ENCODE peak calls at places on chromosomes 12 and 14, in seven cellular contexts. One of them, this sample, is unnamed.
A peak's percentile ranks its signal among the peaks of the same experiment; 100 is the strongest.

GRCh38 chr12:52390739-52391617 is 5.5 kb upstream of the KRT84 start:
- DNase-seq in ovary: no peak
- DNase-seq in heart right ventricle: no peak
- DNase-seq in CD4-positive, alpha-beta T cell: no peak
- DNase-seq in ascending aorta: no peak
- DNase-seq in CD8-positive, alpha-beta T cell: no peak
- DNase-seq in psoas muscle: no peak
- DNase-seq in this sample: no peak

GRCh38 chr12:109302358-109302757 is 6.7 kb downstream of the FOXN4 start:
- DNase-seq in ovary: no peak
- DNase-seq in heart right ventricle: no peak
- DNase-seq in CD4-positive, alpha-beta T cell: no peak
- DNase-seq in ascending aorta: no peak
- DNase-seq in CD8-positive, alpha-beta T cell: no peak
- DNase-seq in psoas muscle: no peak
- DNase-seq in this sample: no peak

GRCh38 chr12:79725987-79726386 is 35.2 kb upstream of the PAWR start:
- DNase-seq in ovary: no peak
- DNase-seq in heart right ventricle: no peak
- DNase-seq in CD4-positive, alpha-beta T cell: no peak
- DNase-seq in ascending aorta: no peak
- DNase-seq in CD8-positive, alpha-beta T cell: no peak
- DNase-seq in psoas muscle: no peak
- DNase-seq in this sample: no peak

GRCh38 chr14:93916476-93916875 is 10.7 kb upstream of the FAM181A start:
- DNase-seq in ovary: no peak
- DNase-seq in heart right ventricle: no peak
- DNase-seq in CD4-positive, alpha-beta T cell: no peak
- DNase-seq in ascending aorta: no peak
- DNase-seq in CD8-positive, alpha-beta T cell: no peak
- DNase-seq in psoas muscle: no peak
- DNase-seq in this sample: no peak

GRCh38 chr12:18578191-18578590 is 159.6 kb downstream of the PLCZ1 start:
- DNase-seq in ovary: no peak
- DNase-seq in heart right ventricle: no peak
- DNase-seq in CD4-positive, alpha-beta T cell: no peak
- DNase-seq in ascending aorta: no peak
- DNase-seq in CD8-positive, alpha-beta T cell: no peak
- DNase-seq in psoas muscle: no peak
- DNase-seq in this sample: no peak

GRCh38 chr12:102351326-102351725 is 129.0 kb downstream of the IGF1 start:
- DNase-seq in ovary: no peak
- DNase-seq in heart right ventricle: no peak
- DNase-seq in CD4-positive, alpha-beta T cell: no peak
- DNase-seq in ascending aorta: no peak
- DNase-seq in CD8-positive, alpha-beta T cell: no peak
- DNase-seq in psoas muscle: no peak
- DNase-seq in this sample: no peak

GRCh38 chr12:92341333-92341691 is 195.7 kb upstream of the BTG1 start:
- DNase-seq in ovary: no peak
- DNase-seq in heart right ventricle: no peak
- DNase-seq in CD4-positive, alpha-beta T cell: no peak
- DNase-seq in ascending aorta: no peak
- DNase-seq in CD8-positive, alpha-beta T cell: no peak
- DNase-seq in psoas muscle: no peak
- DNase-seq in this sample: no peak

GRCh38 chr12:89859513-89860220 is 151.0 kb upstream of the ATP2B1 start:
- DNase-seq in ovary: no peak
- DNase-seq in heart right ventricle: no peak
- DNase-seq in CD4-positive, alpha-beta T cell: no peak
- DNase-seq in ascending aorta: no peak
- DNase-seq in CD8-positive, alpha-beta T cell: no peak
- DNase-seq in psoas muscle: no peak
- DNase-seq in this sample: no peak

GRCh38 chr12:71755146-71755892 is 656 bp downstream of the RAB21 start:
- DNase-seq in ovary: peak; percentile 35
- DNase-seq in heart right ventricle: peak; percentile 30
- DNase-seq in CD4-positive, alpha-beta T cell: peak; percentile 59
- DNase-seq in ascending aorta: no peak
- DNase-seq in CD8-positive, alpha-beta T cell: peak; percentile 74
- DNase-seq in psoas muscle: peak; percentile 52
- DNase-seq in this sample: no peak

GRCh38 chr12:10497602-10498001 is 8.1 kb upstream of the EIF2S3B start:
- DNase-seq in ovary: no peak
- DNase-seq in heart right ventricle: no peak
- DNase-seq in CD4-positive, alpha-beta T cell: no peak
- DNase-seq in ascending aorta: no peak
- DNase-seq in CD8-positive, alpha-beta T cell: peak; percentile 87
- DNase-seq in psoas muscle: no peak
- DNase-seq in this sample: no peak

GRCh38 chr12:91804533-91804932 is 341.1 kb downstream of the BTG1 start:
- DNase-seq in ovary: no peak
- DNase-seq in heart right ventricle: no peak
- DNase-seq in CD4-positive, alpha-beta T cell: no peak
- DNase-seq in ascending aorta: no peak
- DNase-seq in CD8-positive, alpha-beta T cell: no peak
- DNase-seq in psoas muscle: no peak
- DNase-seq in this sample: no peak

GRCh38 chr12:123471374-123472068 is 13.6 kb downstream of the SNRNP35 start:
- DNase-seq in ovary: no peak
- DNase-seq in heart right ventricle: peak; percentile 74
- DNase-seq in CD4-positive, alpha-beta T cell: no peak
- DNase-seq in ascending aorta: no peak
- DNase-seq in CD8-positive, alpha-beta T cell: no peak
- DNase-seq in psoas muscle: no peak
- DNase-seq in this sample: no peak

GRCh38 chr14:44620106-44621019 is 113.3 kb upstream of the FSCB start:
- DNase-seq in ovary: no peak
- DNase-seq in heart right ventricle: no peak
- DNase-seq in CD4-positive, alpha-beta T cell: no peak
- DNase-seq in ascending aorta: no peak
- DNase-seq in CD8-positive, alpha-beta T cell: no peak
- DNase-seq in psoas muscle: no peak
- DNase-seq in this sample: no peak

GRCh38 chr12:1634590-1635191 is 5.7 kb downstream of the WNT5B start:
- DNase-seq in ovary: peak; percentile 82
- DNase-seq in heart right ventricle: peak; percentile 81
- DNase-seq in CD4-positive, alpha-beta T cell: peak; percentile 44
- DNase-seq in ascending aorta: peak; percentile 33
- DNase-seq in CD8-positive, alpha-beta T cell: peak; percentile 46
- DNase-seq in psoas muscle: peak; percentile 82
- DNase-seq in this sample: peak; percentile 89

GRCh38 chr14:38143651-38144505 is 63.8 kb upstream of the SSTR1 start:
- DNase-seq in ovary: no peak
- DNase-seq in heart right ventricle: no peak
- DNase-seq in CD4-positive, alpha-beta T cell: no peak
- DNase-seq in ascending aorta: no peak
- DNase-seq in CD8-positive, alpha-beta T cell: no peak
- DNase-seq in psoas muscle: no peak
- DNase-seq in this sample: no peak

GRCh38 chr12:92036771-92037453 is 108.7 kb downstream of the BTG1 start:
- DNase-seq in ovary: no peak
- DNase-seq in heart right ventricle: no peak
- DNase-seq in CD4-positive, alpha-beta T cell: no peak
- DNase-seq in ascending aorta: no peak
- DNase-seq in CD8-positive, alpha-beta T cell: no peak
- DNase-seq in psoas muscle: no peak
- DNase-seq in this sample: no peak

GRCh38 chr14:56702515-56702914 is 107.8 kb downstream of the OTX2 start:
- DNase-seq in ovary: no peak
- DNase-seq in heart right ventricle: no peak
- DNase-seq in CD4-positive, alpha-beta T cell: no peak
- DNase-seq in ascending aorta: no peak
- DNase-seq in CD8-positive, alpha-beta T cell: no peak
- DNase-seq in psoas muscle: no peak
- DNase-seq in this sample: no peak

GRCh38 chr12:130497331-130497730 is 159.6 kb downstream of the PIWIL1 start:
- DNase-seq in ovary: no peak
- DNase-seq in heart right ventricle: no peak
- DNase-seq in CD4-positive, alpha-beta T cell: no peak
- DNase-seq in ascending aorta: no peak
- DNase-seq in CD8-positive, alpha-beta T cell: no peak
- DNase-seq in psoas muscle: no peak
- DNase-seq in this sample: no peak
- H3K27ac ChIP-seq in ovary: no peak overlapping the region
- H3K27ac ChIP-seq in heart right ventricle: no peak overlapping the region
- H3K27ac ChIP-seq in CD4-positive, alpha-beta T cell: no peak overlapping the region
- H3K27ac ChIP-seq in ascending aorta: no peak overlapping the region
- H3K27ac ChIP-seq in CD8-positive, alpha-beta T cell: no peak overlapping the region
- H3K27ac ChIP-seq in psoas muscle: no peak overlapping the region
- H3K27ac ChIP-seq in this sample: no peak overlapping the region

DNA sequence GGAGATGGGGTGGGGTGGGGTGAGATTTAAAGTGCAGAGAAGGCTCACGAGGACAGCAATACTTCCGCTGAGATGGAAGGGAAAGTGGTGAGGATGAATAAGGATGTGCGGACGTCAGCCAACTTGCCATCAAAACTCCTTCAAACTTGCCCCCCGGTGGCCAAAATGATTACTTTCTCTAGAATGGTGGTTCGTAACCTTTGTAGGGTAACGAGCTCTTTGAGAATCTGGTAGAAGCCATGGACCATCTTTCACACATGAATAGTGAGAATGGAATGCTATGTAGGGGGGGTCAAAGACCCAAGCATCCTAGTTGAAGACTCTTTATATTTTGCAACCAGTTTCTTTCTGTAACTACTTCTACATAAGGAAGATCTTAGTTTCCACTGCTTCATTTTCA is 245.9 kb upstream of the DDHD1 start:
- DNase-seq in ovary: no peak
- DNase-seq in heart right ventricle: no peak
- DNase-seq in CD4-positive, alpha-beta T cell: no peak
- DNase-seq in ascending aorta: no peak
- DNase-seq in CD8-positive, alpha-beta T cell: no peak
- DNase-seq in psoas muscle: no peak
- DNase-seq in this sample: no peak
- TF ChIP-seq CTCF in ovary: no peak
- TF ChIP-seq CTCF in heart right ventricle: no peak
- TF ChIP-seq CTCF in CD4-positive, alpha-beta T cell: no peak
- TF ChIP-seq CTCF in ascending aorta: no peak
- TF ChIP-seq CTCF in CD8-positive, alpha-beta T cell: no peak
- TF ChIP-seq CTCF in psoas muscle: no peak
- TF ChIP-seq CTCF in this sample: no peak

DNA sequence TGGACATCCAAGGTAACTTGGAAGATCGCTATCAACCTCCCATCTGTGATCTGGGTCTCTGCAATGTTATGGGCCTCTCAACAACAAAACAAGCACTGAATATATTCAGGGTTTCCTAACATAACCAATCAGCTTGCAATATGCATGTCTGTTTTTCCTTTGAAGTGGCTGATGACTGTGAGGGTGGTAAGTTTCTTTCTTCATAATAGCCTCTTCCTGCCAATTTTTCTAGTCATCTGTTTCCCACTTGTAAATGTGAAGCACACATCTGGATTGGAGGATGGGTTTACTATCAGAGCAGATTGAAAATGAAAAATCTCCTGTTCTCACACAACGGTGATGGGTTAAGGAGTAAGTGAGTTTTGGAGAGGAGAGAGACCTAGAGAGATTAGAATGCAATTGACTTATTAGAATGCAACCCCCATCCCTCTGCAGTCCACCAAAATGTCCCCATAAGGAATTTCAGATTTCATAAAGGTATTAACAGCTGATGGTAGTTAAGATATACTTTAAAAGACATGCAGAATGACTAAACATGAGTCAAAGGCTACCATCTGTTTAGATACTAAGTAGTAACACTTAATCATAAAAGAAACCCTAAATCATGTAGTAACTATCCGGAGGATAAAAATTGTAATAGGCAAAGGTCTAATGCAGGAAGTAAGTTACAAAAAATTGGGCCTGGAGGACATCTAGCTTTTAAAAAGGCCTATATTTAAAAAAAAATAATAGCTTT is 58.4 kb upstream of the SAV1 start:
- DNase-seq in ovary: no peak
- DNase-seq in heart right ventricle: no peak
- DNase-seq in CD4-positive, alpha-beta T cell: no peak
- DNase-seq in ascending aorta: no peak
- DNase-seq in CD8-positive, alpha-beta T cell: no peak
- DNase-seq in psoas muscle: no peak
- DNase-seq in this sample: no peak
- H3K27ac ChIP-seq in ovary: no peak overlapping the region
- H3K27ac ChIP-seq in heart right ventricle: no peak overlapping the region
- H3K27ac ChIP-seq in CD4-positive, alpha-beta T cell: no peak overlapping the region
- H3K27ac ChIP-seq in ascending aorta: no peak overlapping the region
- H3K27ac ChIP-seq in CD8-positive, alpha-beta T cell: peak overlapping the region; percentile 7
- H3K27ac ChIP-seq in psoas muscle: no peak overlapping the region
- H3K27ac ChIP-seq in this sample: no peak overlapping the region

GRCh38 chr12:61652265-61652664 is 607.9 kb upstream of the USP15 start:
- DNase-seq in ovary: no peak
- DNase-seq in heart right ventricle: no peak
- DNase-seq in CD4-positive, alpha-beta T cell: no peak
- DNase-seq in ascending aorta: no peak
- DNase-seq in CD8-positive, alpha-beta T cell: no peak
- DNase-seq in psoas muscle: no peak
- DNase-seq in this sample: no peak

DNA sequence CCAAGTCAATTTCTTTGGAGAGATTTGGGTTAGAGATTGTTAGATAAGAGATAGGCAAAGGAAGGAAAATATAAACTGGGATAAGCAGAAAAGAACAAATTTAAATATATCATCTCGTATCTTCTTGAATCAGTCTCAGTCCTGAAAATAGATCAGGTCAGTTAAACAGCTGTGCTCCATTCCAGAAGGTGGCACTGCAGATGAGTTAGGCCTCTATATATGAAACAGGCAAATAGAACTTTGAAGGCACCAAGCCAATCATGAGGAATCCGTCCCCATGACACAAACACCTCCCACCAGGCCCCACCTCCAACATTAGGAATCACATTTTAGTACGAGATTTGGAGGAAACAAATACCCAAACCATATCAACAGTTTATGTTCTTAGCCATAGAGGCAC is 605.5 kb upstream of the USP15 start:
- DNase-seq in ovary: no peak
- DNase-seq in heart right ventricle: no peak
- DNase-seq in CD4-positive, alpha-beta T cell: no peak
- DNase-seq in ascending aorta: no peak
- DNase-seq in CD8-positive, alpha-beta T cell: no peak
- DNase-seq in psoas muscle: no peak
- DNase-seq in this sample: no peak
- TF ChIP-seq CTCF in ovary: no peak
- TF ChIP-seq CTCF in heart right ventricle: no peak
- TF ChIP-seq CTCF in CD4-positive, alpha-beta T cell: no peak
- TF ChIP-seq CTCF in ascending aorta: peak; percentile 18
- TF ChIP-seq CTCF in CD8-positive, alpha-beta T cell: no peak
- TF ChIP-seq CTCF in psoas muscle: no peak
- TF ChIP-seq CTCF in this sample: no peak

GRCh38 chr12:7128681-7129593 is at the start of gene RBP5:
- DNase-seq in ovary: peak; percentile 47
- DNase-seq in heart right ventricle: no peak
- DNase-seq in CD4-positive, alpha-beta T cell: no peak
- DNase-seq in ascending aorta: no peak
- DNase-seq in CD8-positive, alpha-beta T cell: no peak
- DNase-seq in psoas muscle: no peak
- DNase-seq in this sample: no peak
- H3K27ac ChIP-seq in ovary: peak within 1 kb of the TSS; percentile 90
- H3K27ac ChIP-seq in heart right ventricle: peak within 1 kb of the TSS; percentile 59
- H3K27ac ChIP-seq in CD4-positive, alpha-beta T cell: peak within 1 kb of the TSS; percentile 58
- H3K27ac ChIP-seq in ascending aorta: peak within 1 kb of the TSS; percentile 84
- H3K27ac ChIP-seq in CD8-positive, alpha-beta T cell: peak within 1 kb of the TSS; percentile 73
- H3K27ac ChIP-seq in psoas muscle: peak within 1 kb of the TSS; percentile 3
- H3K27ac ChIP-seq in this sample: no peak within 1 kb of the TSS

This sample was measured in suprapubic skin.